ENCODE peak calls at places on chromosomes 13 and 19, in four cellular contexts. N is GM12892, D is A549, P is K562. F is an unnamed sample.

GRCh38 chr19:5261151-5261890 is 79.3 kb downstream of the PTPRS start:
- DNase-seq in N (no peak), D (no peak), P (no peak), F (no peak)

GRCh38 chr19:43562698-43563241 is 12.6 kb downstream of the XRCC1 start:
- DNase-seq in N (no peak), D (no peak), P (no peak), F (peak)

GRCh38 chr19:4456843-4457653 is 546 bp downstream of the UBXN6 start:
- DNase-seq in N (peak), D (no peak), P (peak), F (no peak)

GRCh38 chr19:13825489-13826475 is 30.5 kb downstream of the ZSWIM4 start:
- DNase-seq in N (no peak), D (peak), P (peak), F (no peak)

GRCh38 chr19:50669319-50670101 is 20.3 kb downstream of the C19orf81 start:
- DNase-seq in N (no peak), D (peak), P (peak), F (peak)

GRCh38 chr19:16878181-16878965 is 10.4 kb upstream of the F2RL3 start:
- DNase-seq in N (no peak), D (no peak), P (no peak), F (no peak)

GRCh38 chr19:19422156-19422555 is 16.7 kb downstream of the GATAD2A start:
- DNase-seq in N (no peak), D (no peak), P (no peak), F (no peak)

GRCh38 chr19:23971598-23971997 is 56.9 kb downstream of the ZNF726 start:
- DNase-seq in N (no peak), D (no peak), P (no peak), F (no peak)

GRCh38 chr19:13842294-13843103 is 34.4 kb upstream of the NANOS3 start:
- DNase-seq in N (peak), D (peak), P (peak), F (no peak)

GRCh38 chr13:33782631-33783030 is 35.3 kb upstream of the RFC3 start:
- DNase-seq in N (no peak), D (no peak), P (no peak), F (no peak)

GRCh38 chr19:15248648-15249559 is 16.7 kb upstream of the EPHX3 start:
- DNase-seq in N (no peak), D (peak), P (no peak), F (peak)

GRCh38 chr19:37932985-37933953 is 26.3 kb downstream of the SIPA1L3 start:
- DNase-seq in N (no peak), D (peak), P (no peak), F (peak)

GRCh38 chr13:73720216-73720840 is 413.9 kb downstream of the KLF12 start:
- DNase-seq in N (no peak), D (no peak), P (no peak), F (no peak)

GRCh38 chr19:32345261-32346207 is at the start of gene ZNF507:
- DNase-seq in N (peak), D (peak), P (peak), F (peak)
- TF ChIP-seq POLR2A in N (peak), D (peak), P (peak), F (peak)

GRCh38 chr13:99605417-99606321 is 104.4 kb downstream of the TM9SF2 start:
- DNase-seq in N (peak), D (peak), P (peak), F (peak)
- TF ChIP-seq POLR2A in N (no peak), D (no peak), P (no peak), F (no peak)

GRCh38 chr19:35713904-35714440 is 3.8 kb upstream of the KMT2B start:
- DNase-seq in N (no peak), D (no peak), P (no peak), F (no peak)

GRCh38 chr19:35714601-35715354 is 3.0 kb upstream of the KMT2B start:
- DNase-seq in N (no peak), D (peak), P (no peak), F (no peak)

GRCh38 chr19:35710784-35711723 is 6.7 kb downstream of the ZBTB32 start:
- DNase-seq in N (peak), D (no peak), P (no peak), F (no peak)

GRCh38 chr19:35712529-35712909 is 5.3 kb upstream of the KMT2B start:
- DNase-seq in N (no peak), D (no peak), P (no peak), F (no peak)

GRCh38 chr19:35712910-35713845 is 4.6 kb upstream of the KMT2B start:
- DNase-seq in N (peak), D (no peak), P (peak), F (no peak)
- TF ChIP-seq POLR2A in N (peak), D (peak), P (no peak), F (no peak)

DNA sequence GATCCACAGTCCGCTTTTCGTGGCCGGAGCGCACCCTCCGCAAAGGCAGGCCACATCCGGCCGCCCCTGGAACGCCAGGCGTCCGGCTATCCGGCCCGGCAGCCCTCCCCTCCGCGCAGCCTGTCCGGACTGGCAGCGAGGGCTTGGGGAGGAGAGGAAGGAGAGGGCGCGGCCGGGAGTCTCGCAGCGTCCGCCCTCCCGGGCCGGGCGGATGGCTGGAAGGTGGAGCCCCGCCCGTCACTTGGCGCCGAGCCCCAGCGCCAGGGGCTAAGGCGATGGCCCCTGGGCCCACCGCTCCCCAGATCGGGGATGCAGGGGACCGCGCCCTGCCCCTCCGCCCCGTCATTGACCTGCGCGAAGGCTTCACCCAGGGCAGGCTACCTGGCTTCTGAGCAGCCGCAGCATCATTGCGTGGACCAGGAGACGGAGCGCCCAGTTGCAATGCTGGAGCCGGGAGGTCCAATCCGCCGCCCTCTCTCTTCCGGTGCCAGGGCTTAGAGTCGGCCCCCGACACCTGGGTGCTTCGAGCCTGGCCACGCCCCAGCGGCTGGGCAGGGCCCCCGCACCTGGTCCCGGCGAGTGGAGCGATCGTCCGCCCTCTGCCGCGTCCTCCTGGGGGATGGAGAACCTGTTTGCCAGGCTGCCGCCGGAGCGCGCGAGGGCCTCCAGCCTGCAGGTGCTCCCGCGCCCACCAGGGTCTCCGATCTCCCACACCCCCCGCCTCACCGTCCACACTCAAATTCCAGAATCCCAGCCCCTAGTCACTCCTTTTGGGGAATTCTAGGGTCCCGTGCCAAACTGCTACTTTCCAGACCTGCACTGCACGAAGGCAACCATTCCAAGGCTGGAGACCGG is at the start of gene FUT1:
- DNase-seq in N (no peak), D (no peak), P (peak), F (peak)
- TF ChIP-seq POLR2A in N (no peak), D (peak), P (no peak), F (no peak)

F was measured in H54.